ENCODE peak calls at places on chromosome 5, in four cellular contexts. One of them, this sample, is unnamed.

GRCh38 chr5:95892784-95893354 is 68.8 kb downstream of the ELL2 start:
- DNase-seq in RWPE1: peak; percentile 60
- DNase-seq in endothelial cell: peak; percentile 43
- DNase-seq in colonic mucosa: peak; percentile 55
- DNase-seq in this sample: no peak

GRCh38 chr5:173739741-173740140 is 123.3 kb upstream of the BOD1 start:
- DNase-seq in RWPE1: no peak
- DNase-seq in endothelial cell: no peak
- DNase-seq in colonic mucosa: no peak
- DNase-seq in this sample: no peak

GRCh38 chr5:115579747-115580173 is 22.5 kb downstream of the TICAM2 start:
- DNase-seq in colonic mucosa: no peak
- DNase-seq in RWPE1: peak; percentile 44
- DNase-seq in endothelial cell: no peak
- DNase-seq in this sample: no peak

GRCh38 chr5:107576736-107577440 is 93.8 kb downstream of the EFNA5 start:
- DNase-seq in colonic mucosa: no peak
- DNase-seq in RWPE1: peak; percentile 89
- DNase-seq in endothelial cell: no peak
- DNase-seq in this sample: no peak

GRCh38 chr5:143248822-143249579 is 154.5 kb downstream of the NR3C1 start:
- DNase-seq in endothelial cell: no peak
- DNase-seq in RWPE1: peak; percentile 81
- DNase-seq in colonic mucosa: no peak
- DNase-seq in this sample: no peak

GRCh38 chr5:1757511-1757910 is 42.1 kb downstream of the MRPL36 start:
- DNase-seq in endothelial cell: no peak
- DNase-seq in RWPE1: no peak
- DNase-seq in colonic mucosa: no peak
- DNase-seq in this sample: no peak

GRCh38 chr5:74873525-74874249 is 7.5 kb upstream of the FAM169A start:
- DNase-seq in endothelial cell: no peak
- DNase-seq in RWPE1: no peak
- DNase-seq in colonic mucosa: no peak
- DNase-seq in this sample: no peak

GRCh38 chr5:171418316-171418981 is 998 bp upstream of the FGF18 start:
- DNase-seq in endothelial cell: peak; percentile 90
- DNase-seq in RWPE1: peak; percentile 93
- DNase-seq in colonic mucosa: peak; percentile 72
- DNase-seq in this sample: peak; percentile 92

GRCh38 chr5:63055421-63055820 is 476.8 kb downstream of the LRRC70 start:
- DNase-seq in colonic mucosa: no peak
- DNase-seq in endothelial cell: no peak
- DNase-seq in RWPE1: no peak
- DNase-seq in this sample: no peak

GRCh38 chr5:15515229-15515628 is 15.2 kb downstream of the FBXL7 start:
- DNase-seq in colonic mucosa: no peak
- DNase-seq in endothelial cell: no peak
- DNase-seq in RWPE1: no peak
- DNase-seq in this sample: no peak

GRCh38 chr5:97750576-97750975 is 567.5 kb upstream of the RIOK2 start:
- DNase-seq in RWPE1: no peak
- DNase-seq in endothelial cell: no peak
- DNase-seq in colonic mucosa: no peak
- DNase-seq in this sample: no peak

GRCh38 chr5:40676643-40677333 is 2.9 kb upstream of the PTGER4 start:
- DNase-seq in endothelial cell: no peak
- DNase-seq in RWPE1: peak; percentile 70
- DNase-seq in colonic mucosa: peak; percentile 47
- DNase-seq in this sample: no peak

GRCh38 chr5:107875834-107876233 is 205.1 kb upstream of the EFNA5 start:
- DNase-seq in RWPE1: peak; percentile 20
- DNase-seq in endothelial cell: no peak
- DNase-seq in colonic mucosa: no peak
- DNase-seq in this sample: peak; percentile 37

GRCh38 chr5:128965011-128965637 is at the start of gene SLC27A6:
- DNase-seq in endothelial cell: peak; percentile 45
- DNase-seq in colonic mucosa: peak; percentile 17
- DNase-seq in RWPE1: no peak
- DNase-seq in this sample: peak; percentile 54

GRCh38 chr5:99169309-99169708 is 240.5 kb upstream of the CHD1 start:
- DNase-seq in colonic mucosa: no peak
- DNase-seq in endothelial cell: no peak
- DNase-seq in RWPE1: no peak
- DNase-seq in this sample: no peak

GRCh38 chr5:181167814-181168488 is 20.6 kb downstream of the OR2V2 start:
- DNase-seq in colonic mucosa: peak; percentile 44
- DNase-seq in RWPE1: no peak
- DNase-seq in endothelial cell: peak; percentile 81
- DNase-seq in this sample: peak; percentile 83

GRCh38 chr5:124581866-124582650 is 164.4 kb downstream of the ZNF608 start:
- DNase-seq in endothelial cell: no peak
- DNase-seq in colonic mucosa: no peak
- DNase-seq in RWPE1: no peak
- DNase-seq in this sample: no peak

GRCh38 chr5:59380350-59380951 is 513.1 kb downstream of the PDE4D start:
- DNase-seq in endothelial cell: no peak
- DNase-seq in colonic mucosa: no peak
- DNase-seq in RWPE1: peak; percentile 42
- DNase-seq in this sample: no peak

GRCh38 chr5:173315495-173316352 is 12.5 kb downstream of the STC2 start:
- DNase-seq in colonic mucosa: no peak
- DNase-seq in endothelial cell: no peak
- DNase-seq in RWPE1: peak; percentile 57
- DNase-seq in this sample: no peak

GRCh38 chr5:1521671-1522600 is 1.8 kb downstream of the LPCAT1 start:
- DNase-seq in colonic mucosa: peak; percentile 19
- DNase-seq in endothelial cell: no peak
- DNase-seq in RWPE1: peak; percentile 54
- DNase-seq in this sample: no peak

GRCh38 chr5:115184780-115185179 is 15.1 kb upstream of the TRIM36 start:
- DNase-seq in endothelial cell: no peak
- DNase-seq in colonic mucosa: no peak
- DNase-seq in RWPE1: no peak
- DNase-seq in this sample: no peak

GRCh38 chr5:79962580-79963222 is 28.4 kb downstream of the MTX3 start:
- DNase-seq in RWPE1: no peak
- DNase-seq in endothelial cell: no peak
- DNase-seq in colonic mucosa: no peak
- DNase-seq in this sample: peak; percentile 44

GRCh38 chr5:11046160-11046559 is 285.1 kb upstream of the DAP start:
- DNase-seq in endothelial cell: no peak
- DNase-seq in colonic mucosa: no peak
- DNase-seq in RWPE1: no peak
- DNase-seq in this sample: no peak
- TF ChIP-seq CTCF in endothelial cell: no peak
- TF ChIP-seq CTCF in colonic mucosa: no peak
- TF ChIP-seq CTCF in RWPE1: no peak
- TF ChIP-seq CTCF in this sample: no peak

DNA sequence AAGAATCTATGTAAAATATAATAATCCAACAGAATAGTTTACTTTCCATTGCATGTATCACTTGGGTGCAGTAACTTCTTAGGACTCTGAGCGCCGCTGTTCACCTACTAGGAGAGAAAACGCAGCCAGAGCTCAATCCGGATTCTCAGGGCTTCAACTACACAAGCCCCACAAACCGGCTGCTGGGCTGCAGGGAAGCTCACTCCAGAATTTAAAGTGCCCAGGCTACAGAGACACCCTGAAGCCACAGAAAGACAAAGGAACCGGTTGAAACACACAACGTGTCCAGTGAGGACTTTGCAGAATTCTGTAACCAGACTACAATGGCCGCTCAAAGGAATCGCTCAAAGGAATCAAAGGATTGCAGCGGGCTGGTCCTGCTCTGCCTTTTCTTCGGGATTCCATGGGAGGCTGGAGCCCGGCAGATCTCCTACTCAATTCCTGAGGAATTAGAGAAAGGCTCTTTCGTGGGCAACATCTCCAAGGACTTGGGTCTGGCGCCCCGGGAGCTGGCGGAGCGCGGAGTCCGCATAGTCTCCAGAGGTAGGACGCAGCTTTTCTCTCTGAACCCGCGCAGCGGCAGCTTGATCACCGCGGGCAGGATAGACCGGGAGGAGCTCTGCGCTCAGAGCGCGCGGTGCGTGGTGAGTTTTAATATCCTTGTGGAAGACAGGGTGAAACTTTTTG is at the start of gene PCDHGA10:
- DNase-seq in colonic mucosa: peak; percentile 67
- DNase-seq in endothelial cell: peak; percentile 70
- DNase-seq in RWPE1: peak; percentile 29
- DNase-seq in this sample: peak; percentile 40
- TF ChIP-seq CTCF in colonic mucosa: peak; percentile 26
- TF ChIP-seq CTCF in endothelial cell: peak; percentile 81
- TF ChIP-seq CTCF in RWPE1: no peak
- TF ChIP-seq CTCF in this sample: peak; percentile 35

DNA sequence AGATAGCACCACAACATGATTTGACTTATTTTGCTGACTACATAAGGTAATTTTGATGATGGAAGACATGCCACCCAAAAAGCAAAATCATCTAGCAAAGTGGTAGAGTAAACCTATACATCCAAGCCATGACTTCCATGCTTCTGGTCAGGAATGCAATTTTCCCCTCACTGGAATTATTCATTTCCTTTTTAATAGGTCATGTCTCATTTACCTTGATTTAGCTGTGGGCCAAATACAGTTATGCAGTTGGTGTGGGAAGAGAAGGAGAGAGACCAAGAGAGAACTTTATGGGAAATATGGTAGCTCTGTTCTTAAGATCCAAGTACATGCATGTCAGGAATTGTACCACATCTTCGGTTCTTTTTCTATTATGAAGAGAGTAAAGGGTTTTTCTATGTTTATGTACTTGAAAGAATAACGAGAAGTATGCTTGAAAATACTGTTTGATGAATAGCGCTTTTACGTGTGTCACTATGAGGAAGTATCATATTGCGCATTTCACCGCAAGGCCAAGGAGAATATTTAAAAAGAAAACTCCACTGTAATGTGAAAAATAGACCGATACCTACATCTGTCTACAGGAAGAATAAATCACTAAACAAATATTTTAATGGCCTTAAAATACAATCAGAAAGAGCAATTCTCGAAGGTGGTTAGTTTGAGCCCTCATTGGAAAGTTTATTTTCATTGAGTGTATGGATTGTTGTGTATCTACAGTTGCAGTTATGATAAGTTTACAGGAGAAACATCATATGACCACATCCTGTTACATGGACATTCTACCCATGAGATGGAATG is 134.0 kb downstream of the FOXD1 start:
- DNase-seq in colonic mucosa: no peak
- DNase-seq in RWPE1: no peak
- DNase-seq in endothelial cell: no peak
- DNase-seq in this sample: no peak
- TF ChIP-seq CTCF in colonic mucosa: no peak
- TF ChIP-seq CTCF in RWPE1: no peak
- TF ChIP-seq CTCF in endothelial cell: no peak
- TF ChIP-seq CTCF in this sample: no peak

GRCh38 chr5:90606539-90606938 is 47.9 kb downstream of the ADGRV1 start:
- DNase-seq in endothelial cell: no peak
- DNase-seq in colonic mucosa: no peak
- DNase-seq in RWPE1: no peak
- DNase-seq in this sample: no peak
- TF ChIP-seq CTCF in endothelial cell: peak; percentile 41
- TF ChIP-seq CTCF in colonic mucosa: peak; percentile 33
- TF ChIP-seq CTCF in RWPE1: no peak
- TF ChIP-seq CTCF in this sample: peak; percentile 23

GRCh38 chr5:163437309-163438182 is at the start of gene CCNG1:
- DNase-seq in endothelial cell: peak; percentile 93
- DNase-seq in RWPE1: peak; percentile 99
- DNase-seq in colonic mucosa: peak; percentile 97
- DNase-seq in this sample: peak; percentile 93
- TF ChIP-seq CTCF in endothelial cell: peak; percentile 14
- TF ChIP-seq CTCF in RWPE1: no peak
- TF ChIP-seq CTCF in colonic mucosa: no peak
- TF ChIP-seq CTCF in this sample: no peak

GRCh38 chr5:55535199-55535905 is 588 bp upstream of the PLPP1 start:
- DNase-seq in RWPE1: no peak
- DNase-seq in colonic mucosa: no peak
- DNase-seq in endothelial cell: no peak
- DNase-seq in this sample: no peak

GRCh38 chr5:55538621-55539020 is 3.9 kb upstream of the PLPP1 start:
- DNase-seq in RWPE1: no peak
- DNase-seq in colonic mucosa: no peak
- DNase-seq in endothelial cell: no peak
- DNase-seq in this sample: no peak

GRCh38 chr5:55530669-55531068 is 4.1 kb downstream of the PLPP1 start:
- DNase-seq in endothelial cell: no peak
- DNase-seq in colonic mucosa: no peak
- DNase-seq in RWPE1: no peak
- DNase-seq in this sample: peak; percentile 22

GRCh38 chr5:55533806-55534435 is 843 bp downstream of the PLPP1 start:
- DNase-seq in colonic mucosa: peak; percentile 57
- DNase-seq in endothelial cell: no peak
- DNase-seq in RWPE1: peak; percentile 57
- DNase-seq in this sample: peak; percentile 69

GRCh38 chr5:55534436-55535198 is at the start of gene PLPP1:
- DNase-seq in endothelial cell: peak; percentile 90
- DNase-seq in colonic mucosa: peak; percentile 91
- DNase-seq in RWPE1: peak; percentile 96
- DNase-seq in this sample: peak; percentile 94
- TF ChIP-seq CTCF in endothelial cell: no peak
- TF ChIP-seq CTCF in colonic mucosa: no peak
- TF ChIP-seq CTCF in RWPE1: peak; percentile 9
- TF ChIP-seq CTCF in this sample: no peak

GRCh38 chr5:53733853-53734252 is 173.4 kb downstream of the NDUFS4 start:
- DNase-seq in RWPE1: no peak
- DNase-seq in colonic mucosa: no peak
- DNase-seq in endothelial cell: no peak
- DNase-seq in this sample: no peak
- TF ChIP-seq CTCF in RWPE1: no peak
- TF ChIP-seq CTCF in colonic mucosa: no peak
- TF ChIP-seq CTCF in endothelial cell: no peak
- TF ChIP-seq CTCF in this sample: no peak

This sample was measured in glutamatergic neuron.